ENCODE peak calls at places on chromosome 3, in eight cellular contexts. One of them, this sample, is unnamed.

GRCh38 chr3:15309662-15310335 is 22.6 kb downstream of the SH3BP5 start:
- DNase-seq in activated T-helper 9 cell treated with anti-CD3 and anti-CD28 coated beads, Interleukin-2, amount 50 U/mL, for 16 hours: peak; percentile 12
- DNase-seq in anterior cingulate cortex: no peak
- DNase-seq in left ventricle myocardium superior: no peak
- DNase-seq in type B pancreatic cell: no peak
- DNase-seq in neuronal stem cell: no peak
- DNase-seq in aorta: no peak
- DNase-seq in kidney glomerular epithelial cell: no peak
- DNase-seq in this sample: no peak

GRCh38 chr3:159948423-159949140 is 40.1 kb upstream of the IL12A start:
- DNase-seq in activated T-helper 9 cell treated with anti-CD3 and anti-CD28 coated beads, Interleukin-2, amount 50 U/mL, for 16 hours: no peak
- DNase-seq in anterior cingulate cortex: no peak
- DNase-seq in left ventricle myocardium superior: no peak
- DNase-seq in type B pancreatic cell: no peak
- DNase-seq in neuronal stem cell: no peak
- DNase-seq in aorta: no peak
- DNase-seq in kidney glomerular epithelial cell: no peak
- DNase-seq in this sample: no peak

GRCh38 chr3:12990781-12991480 is 82.3 kb downstream of the IQSEC1 start:
- DNase-seq in activated T-helper 9 cell treated with anti-CD3 and anti-CD28 coated beads, Interleukin-2, amount 50 U/mL, for 16 hours: no peak
- DNase-seq in anterior cingulate cortex: no peak
- DNase-seq in left ventricle myocardium superior: no peak
- DNase-seq in type B pancreatic cell: no peak
- DNase-seq in neuronal stem cell: no peak
- DNase-seq in aorta: peak; percentile 47
- DNase-seq in kidney glomerular epithelial cell: no peak
- DNase-seq in this sample: no peak

GRCh38 chr3:171801738-171802600 is 8.3 kb downstream of the PLD1 start:
- DNase-seq in activated T-helper 9 cell treated with anti-CD3 and anti-CD28 coated beads, Interleukin-2, amount 50 U/mL, for 16 hours: no peak
- DNase-seq in anterior cingulate cortex: no peak
- DNase-seq in left ventricle myocardium superior: no peak
- DNase-seq in type B pancreatic cell: no peak
- DNase-seq in neuronal stem cell: no peak
- DNase-seq in aorta: no peak
- DNase-seq in kidney glomerular epithelial cell: peak; percentile 86
- DNase-seq in this sample: no peak

GRCh38 chr3:153980252-153980590 is 141.0 kb upstream of the ARHGEF26 start:
- DNase-seq in activated T-helper 9 cell treated with anti-CD3 and anti-CD28 coated beads, Interleukin-2, amount 50 U/mL, for 16 hours: no peak
- DNase-seq in anterior cingulate cortex: no peak
- DNase-seq in left ventricle myocardium superior: no peak
- DNase-seq in type B pancreatic cell: no peak
- DNase-seq in neuronal stem cell: no peak
- DNase-seq in aorta: no peak
- DNase-seq in kidney glomerular epithelial cell: no peak
- DNase-seq in this sample: no peak

GRCh38 chr3:37330466-37330865 is 156.1 kb upstream of the LRRFIP2 start:
- DNase-seq in activated T-helper 9 cell treated with anti-CD3 and anti-CD28 coated beads, Interleukin-2, amount 50 U/mL, for 16 hours: no peak
- DNase-seq in anterior cingulate cortex: no peak
- DNase-seq in left ventricle myocardium superior: no peak
- DNase-seq in type B pancreatic cell: no peak
- DNase-seq in neuronal stem cell: no peak
- DNase-seq in aorta: no peak
- DNase-seq in kidney glomerular epithelial cell: no peak
- DNase-seq in this sample: no peak

GRCh38 chr3:142857056-142857455 is 31.8 kb downstream of the PCOLCE2 start:
- DNase-seq in activated T-helper 9 cell treated with anti-CD3 and anti-CD28 coated beads, Interleukin-2, amount 50 U/mL, for 16 hours: no peak
- DNase-seq in anterior cingulate cortex: no peak
- DNase-seq in left ventricle myocardium superior: peak; percentile 78
- DNase-seq in type B pancreatic cell: no peak
- DNase-seq in neuronal stem cell: no peak
- DNase-seq in aorta: no peak
- DNase-seq in kidney glomerular epithelial cell: peak; percentile 21
- DNase-seq in this sample: no peak

GRCh38 chr3:148727242-148727641 is 29.5 kb downstream of the AGTR1 start:
- DNase-seq in activated T-helper 9 cell treated with anti-CD3 and anti-CD28 coated beads, Interleukin-2, amount 50 U/mL, for 16 hours: no peak
- DNase-seq in anterior cingulate cortex: no peak
- DNase-seq in left ventricle myocardium superior: no peak
- DNase-seq in type B pancreatic cell: no peak
- DNase-seq in neuronal stem cell: peak; percentile 31
- DNase-seq in aorta: no peak
- DNase-seq in kidney glomerular epithelial cell: peak; percentile 17
- DNase-seq in this sample: no peak

GRCh38 chr3:69822501-69822900 is 83.2 kb downstream of the MITF start:
- DNase-seq in activated T-helper 9 cell treated with anti-CD3 and anti-CD28 coated beads, Interleukin-2, amount 50 U/mL, for 16 hours: no peak
- DNase-seq in anterior cingulate cortex: no peak
- DNase-seq in left ventricle myocardium superior: no peak
- DNase-seq in type B pancreatic cell: no peak
- DNase-seq in neuronal stem cell: no peak
- DNase-seq in aorta: no peak
- DNase-seq in kidney glomerular epithelial cell: peak; percentile 68
- DNase-seq in this sample: no peak

GRCh38 chr3:126753191-126754160 is 49.4 kb downstream of the CHCHD6 start:
- DNase-seq in activated T-helper 9 cell treated with anti-CD3 and anti-CD28 coated beads, Interleukin-2, amount 50 U/mL, for 16 hours: no peak
- DNase-seq in anterior cingulate cortex: no peak
- DNase-seq in left ventricle myocardium superior: no peak
- DNase-seq in type B pancreatic cell: no peak
- DNase-seq in neuronal stem cell: no peak
- DNase-seq in aorta: no peak
- DNase-seq in kidney glomerular epithelial cell: no peak
- DNase-seq in this sample: peak; percentile 87

GRCh38 chr3:105827959-105828358 is 40.9 kb downstream of the CBLB start:
- DNase-seq in activated T-helper 9 cell treated with anti-CD3 and anti-CD28 coated beads, Interleukin-2, amount 50 U/mL, for 16 hours: no peak
- DNase-seq in anterior cingulate cortex: no peak
- DNase-seq in left ventricle myocardium superior: no peak
- DNase-seq in type B pancreatic cell: no peak
- DNase-seq in neuronal stem cell: no peak
- DNase-seq in aorta: no peak
- DNase-seq in kidney glomerular epithelial cell: peak; percentile 53
- DNase-seq in this sample: no peak

GRCh38 chr3:64351713-64352595 is 126.7 kb upstream of the PRICKLE2 start:
- DNase-seq in activated T-helper 9 cell treated with anti-CD3 and anti-CD28 coated beads, Interleukin-2, amount 50 U/mL, for 16 hours: no peak
- DNase-seq in anterior cingulate cortex: no peak
- DNase-seq in left ventricle myocardium superior: no peak
- DNase-seq in type B pancreatic cell: no peak
- DNase-seq in neuronal stem cell: no peak
- DNase-seq in aorta: no peak
- DNase-seq in kidney glomerular epithelial cell: peak; percentile 74
- DNase-seq in this sample: no peak

GRCh38 chr3:127166501-127167065 is 26.3 kb upstream of the PRR23E start:
- DNase-seq in activated T-helper 9 cell treated with anti-CD3 and anti-CD28 coated beads, Interleukin-2, amount 50 U/mL, for 16 hours: no peak
- DNase-seq in anterior cingulate cortex: no peak
- DNase-seq in left ventricle myocardium superior: no peak
- DNase-seq in type B pancreatic cell: no peak
- DNase-seq in neuronal stem cell: no peak
- DNase-seq in aorta: no peak
- DNase-seq in kidney glomerular epithelial cell: no peak
- DNase-seq in this sample: peak; percentile 69

GRCh38 chr3:185558395-185558794 is 6.0 kb upstream of the LIPH start:
- DNase-seq in activated T-helper 9 cell treated with anti-CD3 and anti-CD28 coated beads, Interleukin-2, amount 50 U/mL, for 16 hours: no peak
- DNase-seq in anterior cingulate cortex: no peak
- DNase-seq in left ventricle myocardium superior: no peak
- DNase-seq in type B pancreatic cell: no peak
- DNase-seq in neuronal stem cell: no peak
- DNase-seq in aorta: no peak
- DNase-seq in kidney glomerular epithelial cell: no peak
- DNase-seq in this sample: no peak

GRCh38 chr3:127689266-127689860 is 16.6 kb downstream of the ABTB1 start:
- DNase-seq in activated T-helper 9 cell treated with anti-CD3 and anti-CD28 coated beads, Interleukin-2, amount 50 U/mL, for 16 hours: no peak
- DNase-seq in anterior cingulate cortex: no peak
- DNase-seq in left ventricle myocardium superior: peak; percentile 23
- DNase-seq in type B pancreatic cell: no peak
- DNase-seq in neuronal stem cell: no peak
- DNase-seq in aorta: peak; percentile 65
- DNase-seq in kidney glomerular epithelial cell: no peak
- DNase-seq in this sample: no peak

GRCh38 chr3:195774917-195775316 is 36.8 kb downstream of the MUC4 start:
- DNase-seq in activated T-helper 9 cell treated with anti-CD3 and anti-CD28 coated beads, Interleukin-2, amount 50 U/mL, for 16 hours: no peak
- DNase-seq in anterior cingulate cortex: no peak
- DNase-seq in left ventricle myocardium superior: peak; percentile 71
- DNase-seq in type B pancreatic cell: no peak
- DNase-seq in neuronal stem cell: peak; percentile 18
- DNase-seq in aorta: peak; percentile 76
- DNase-seq in kidney glomerular epithelial cell: no peak
- DNase-seq in this sample: no peak

GRCh38 chr3:136882575-136882974 is 20.6 kb downstream of the NCK1 start:
- DNase-seq in activated T-helper 9 cell treated with anti-CD3 and anti-CD28 coated beads, Interleukin-2, amount 50 U/mL, for 16 hours: no peak
- DNase-seq in anterior cingulate cortex: no peak
- DNase-seq in left ventricle myocardium superior: no peak
- DNase-seq in type B pancreatic cell: no peak
- DNase-seq in neuronal stem cell: no peak
- DNase-seq in aorta: no peak
- DNase-seq in kidney glomerular epithelial cell: no peak
- DNase-seq in this sample: no peak

GRCh38 chr3:148930785-148931184 is 60.6 kb upstream of the GYG1 start:
- DNase-seq in activated T-helper 9 cell treated with anti-CD3 and anti-CD28 coated beads, Interleukin-2, amount 50 U/mL, for 16 hours: no peak
- DNase-seq in anterior cingulate cortex: no peak
- DNase-seq in left ventricle myocardium superior: no peak
- DNase-seq in type B pancreatic cell: no peak
- DNase-seq in neuronal stem cell: no peak
- DNase-seq in aorta: no peak
- DNase-seq in kidney glomerular epithelial cell: peak; percentile 43
- DNase-seq in this sample: no peak

GRCh38 chr3:21484323-21485154 is 266.5 kb downstream of the ZNF385D start:
- DNase-seq in activated T-helper 9 cell treated with anti-CD3 and anti-CD28 coated beads, Interleukin-2, amount 50 U/mL, for 16 hours: no peak
- DNase-seq in anterior cingulate cortex: no peak
- DNase-seq in left ventricle myocardium superior: no peak
- DNase-seq in type B pancreatic cell: no peak
- DNase-seq in neuronal stem cell: peak; percentile 55
- DNase-seq in aorta: no peak
- DNase-seq in kidney glomerular epithelial cell: peak; percentile 32
- DNase-seq in this sample: no peak

GRCh38 chr3:10281951-10282350 is 10.8 kb downstream of the GHRL start:
- DNase-seq in activated T-helper 9 cell treated with anti-CD3 and anti-CD28 coated beads, Interleukin-2, amount 50 U/mL, for 16 hours: no peak
- DNase-seq in anterior cingulate cortex: no peak
- DNase-seq in left ventricle myocardium superior: no peak
- DNase-seq in type B pancreatic cell: no peak
- DNase-seq in neuronal stem cell: no peak
- DNase-seq in aorta: no peak
- DNase-seq in kidney glomerular epithelial cell: peak; percentile 33
- DNase-seq in this sample: no peak

GRCh38 chr3:122468896-122469533 is 45.7 kb downstream of the KPNA1 start:
- DNase-seq in activated T-helper 9 cell treated with anti-CD3 and anti-CD28 coated beads, Interleukin-2, amount 50 U/mL, for 16 hours: no peak
- DNase-seq in anterior cingulate cortex: no peak
- DNase-seq in left ventricle myocardium superior: no peak
- DNase-seq in type B pancreatic cell: no peak
- DNase-seq in neuronal stem cell: no peak
- DNase-seq in aorta: no peak
- DNase-seq in kidney glomerular epithelial cell: no peak
- DNase-seq in this sample: no peak

GRCh38 chr3:30476373-30477082 is 129.9 kb upstream of the TGFBR2 start:
- DNase-seq in activated T-helper 9 cell treated with anti-CD3 and anti-CD28 coated beads, Interleukin-2, amount 50 U/mL, for 16 hours: no peak
- DNase-seq in anterior cingulate cortex: no peak
- DNase-seq in left ventricle myocardium superior: no peak
- DNase-seq in type B pancreatic cell: no peak
- DNase-seq in neuronal stem cell: no peak
- DNase-seq in aorta: no peak
- DNase-seq in kidney glomerular epithelial cell: no peak
- DNase-seq in this sample: no peak

GRCh38 chr3:172987268-172987667 is 153.8 kb downstream of the SPATA16 start:
- DNase-seq in activated T-helper 9 cell treated with anti-CD3 and anti-CD28 coated beads, Interleukin-2, amount 50 U/mL, for 16 hours: no peak
- DNase-seq in anterior cingulate cortex: no peak
- DNase-seq in left ventricle myocardium superior: no peak
- DNase-seq in type B pancreatic cell: no peak
- DNase-seq in neuronal stem cell: no peak
- DNase-seq in aorta: no peak
- DNase-seq in kidney glomerular epithelial cell: no peak
- DNase-seq in this sample: no peak

GRCh38 chr3:141335531-141336042 is 32.7 kb upstream of the ZBTB38 start:
- DNase-seq in activated T-helper 9 cell treated with anti-CD3 and anti-CD28 coated beads, Interleukin-2, amount 50 U/mL, for 16 hours: no peak
- DNase-seq in anterior cingulate cortex: no peak
- DNase-seq in left ventricle myocardium superior: no peak
- DNase-seq in type B pancreatic cell: no peak
- DNase-seq in neuronal stem cell: no peak
- DNase-seq in aorta: no peak
- DNase-seq in kidney glomerular epithelial cell: no peak
- DNase-seq in this sample: no peak

GRCh38 chr3:69144631-69145244 is 22.3 kb upstream of the LMOD3 start:
- DNase-seq in activated T-helper 9 cell treated with anti-CD3 and anti-CD28 coated beads, Interleukin-2, amount 50 U/mL, for 16 hours: no peak
- DNase-seq in anterior cingulate cortex: no peak
- DNase-seq in left ventricle myocardium superior: no peak
- DNase-seq in type B pancreatic cell: no peak
- DNase-seq in neuronal stem cell: peak; percentile 27
- DNase-seq in aorta: no peak
- DNase-seq in kidney glomerular epithelial cell: no peak
- DNase-seq in this sample: no peak

GRCh38 chr3:19264424-19264823 is 116.1 kb downstream of the KCNH8 start:
- DNase-seq in activated T-helper 9 cell treated with anti-CD3 and anti-CD28 coated beads, Interleukin-2, amount 50 U/mL, for 16 hours: no peak
- DNase-seq in anterior cingulate cortex: no peak
- DNase-seq in left ventricle myocardium superior: no peak
- DNase-seq in type B pancreatic cell: no peak
- DNase-seq in neuronal stem cell: no peak
- DNase-seq in aorta: no peak
- DNase-seq in kidney glomerular epithelial cell: no peak
- DNase-seq in this sample: no peak

GRCh38 chr3:46900007-46900292 is 22.4 kb downstream of the PTH1R start:
- DNase-seq in activated T-helper 9 cell treated with anti-CD3 and anti-CD28 coated beads, Interleukin-2, amount 50 U/mL, for 16 hours: no peak
- DNase-seq in anterior cingulate cortex: no peak
- DNase-seq in left ventricle myocardium superior: peak; percentile 51
- DNase-seq in type B pancreatic cell: no peak
- DNase-seq in neuronal stem cell: no peak
- DNase-seq in aorta: peak; percentile 76
- DNase-seq in kidney glomerular epithelial cell: no peak
- DNase-seq in this sample: no peak

GRCh38 chr3:174438501-174439156 is 420.5 kb upstream of the NAALADL2 start:
- DNase-seq in activated T-helper 9 cell treated with anti-CD3 and anti-CD28 coated beads, Interleukin-2, amount 50 U/mL, for 16 hours: no peak
- DNase-seq in anterior cingulate cortex: no peak
- DNase-seq in left ventricle myocardium superior: no peak
- DNase-seq in type B pancreatic cell: no peak
- DNase-seq in neuronal stem cell: no peak
- DNase-seq in aorta: no peak
- DNase-seq in kidney glomerular epithelial cell: no peak
- DNase-seq in this sample: no peak

GRCh38 chr3:149473314-149473990 is 1.0 kb upstream of the TM4SF4 start:
- DNase-seq in activated T-helper 9 cell treated with anti-CD3 and anti-CD28 coated beads, Interleukin-2, amount 50 U/mL, for 16 hours: no peak
- DNase-seq in anterior cingulate cortex: no peak
- DNase-seq in left ventricle myocardium superior: no peak
- DNase-seq in type B pancreatic cell: no peak
- DNase-seq in neuronal stem cell: no peak
- DNase-seq in aorta: no peak
- DNase-seq in kidney glomerular epithelial cell: peak; percentile 92
- DNase-seq in this sample: no peak

GRCh38 chr3:128180446-128180845 is 27.2 kb downstream of the EEFSEC start:
- DNase-seq in activated T-helper 9 cell treated with anti-CD3 and anti-CD28 coated beads, Interleukin-2, amount 50 U/mL, for 16 hours: no peak
- DNase-seq in anterior cingulate cortex: no peak
- DNase-seq in left ventricle myocardium superior: no peak
- DNase-seq in type B pancreatic cell: no peak
- DNase-seq in neuronal stem cell: no peak
- DNase-seq in aorta: no peak
- DNase-seq in kidney glomerular epithelial cell: no peak
- DNase-seq in this sample: no peak

GRCh38 chr3:13851997-13852637 is 27.8 kb downstream of the WNT7A start:
- DNase-seq in activated T-helper 9 cell treated with anti-CD3 and anti-CD28 coated beads, Interleukin-2, amount 50 U/mL, for 16 hours: no peak
- DNase-seq in anterior cingulate cortex: no peak
- DNase-seq in left ventricle myocardium superior: peak; percentile 11
- DNase-seq in type B pancreatic cell: no peak
- DNase-seq in neuronal stem cell: no peak
- DNase-seq in aorta: peak; percentile 51
- DNase-seq in kidney glomerular epithelial cell: no peak
- DNase-seq in this sample: no peak